ENCODE peak calls at places on chromosomes 1 and 21, in seven cellular contexts. One of them, this sample, is unnamed.

GRCh38 chr1:43304287-43304615 is 3.5 kb downstream of the TIE1 start:
- DNase-seq in GM12878: no peak
- DNase-seq in SK-N-SH: no peak
- DNase-seq in GM12891: no peak
- DNase-seq in HepG2: no peak
- DNase-seq in H1: no peak
- DNase-seq in K562: no peak
- DNase-seq in this sample: no peak

GRCh38 chr1:98323906-98324358 is 337.6 kb upstream of the SNX7 start:
- DNase-seq in HepG2: no peak
- DNase-seq in GM12891: no peak
- DNase-seq in H1: peak; percentile 19
- DNase-seq in SK-N-SH: no peak
- DNase-seq in GM12878: no peak
- DNase-seq in K562: no peak
- DNase-seq in this sample: no peak

GRCh38 chr1:167836197-167836596 is 77.7 kb downstream of the ADCY10 start:
- DNase-seq in H1: no peak
- DNase-seq in GM12878: no peak
- DNase-seq in K562: no peak
- DNase-seq in SK-N-SH: no peak
- DNase-seq in HepG2: no peak
- DNase-seq in GM12891: no peak
- DNase-seq in this sample: no peak

GRCh38 chr1:228362141-228362883 is 44.3 kb downstream of the TRIM11 start:
- DNase-seq in HepG2: no peak
- DNase-seq in GM12878: no peak
- DNase-seq in SK-N-SH: no peak
- DNase-seq in H1: no peak
- DNase-seq in K562: no peak
- DNase-seq in GM12891: no peak
- DNase-seq in this sample: no peak

GRCh38 chr1:84598846-84599741 is 24.9 kb upstream of the CTBS start:
- DNase-seq in GM12891: no peak
- DNase-seq in HepG2: no peak
- DNase-seq in K562: no peak
- DNase-seq in H1: no peak
- DNase-seq in SK-N-SH: no peak
- DNase-seq in GM12878: peak; percentile 51
- DNase-seq in this sample: no peak

GRCh38 chr1:210222288-210223006 is 10.1 kb upstream of the SERTAD4 start:
- DNase-seq in SK-N-SH: no peak
- DNase-seq in HepG2: no peak
- DNase-seq in K562: no peak
- DNase-seq in GM12878: no peak
- DNase-seq in GM12891: no peak
- DNase-seq in H1: no peak
- DNase-seq in this sample: no peak

GRCh38 chr1:31658721-31659120 is 14.0 kb upstream of the PEF1 start:
- DNase-seq in SK-N-SH: peak; percentile 15
- DNase-seq in H1: no peak
- DNase-seq in HepG2: no peak
- DNase-seq in K562: no peak
- DNase-seq in GM12891: no peak
- DNase-seq in GM12878: no peak
- DNase-seq in this sample: no peak

GRCh38 chr1:42943166-42943565 is 15.5 kb downstream of the SLC2A1 start:
- DNase-seq in H1: no peak
- DNase-seq in SK-N-SH: no peak
- DNase-seq in GM12891: no peak
- DNase-seq in K562: no peak
- DNase-seq in HepG2: no peak
- DNase-seq in GM12878: no peak
- DNase-seq in this sample: no peak

GRCh38 chr1:246534114-246534513 is 27.0 kb upstream of the SMYD3 start:
- DNase-seq in HepG2: no peak
- DNase-seq in K562: no peak
- DNase-seq in H1: no peak
- DNase-seq in GM12891: no peak
- DNase-seq in SK-N-SH: no peak
- DNase-seq in GM12878: no peak
- DNase-seq in this sample: no peak

GRCh38 chr1:8800416-8800815 is 17.0 kb downstream of the RERE start:
- DNase-seq in SK-N-SH: no peak
- DNase-seq in H1: no peak
- DNase-seq in K562: no peak
- DNase-seq in GM12878: no peak
- DNase-seq in HepG2: no peak
- DNase-seq in GM12891: no peak
- DNase-seq in this sample: no peak

GRCh38 chr1:193355179-193355578 is 168.8 kb upstream of the B3GALT2 start:
- DNase-seq in GM12891: no peak
- DNase-seq in K562: no peak
- DNase-seq in HepG2: peak; percentile 81
- DNase-seq in H1: no peak
- DNase-seq in GM12878: no peak
- DNase-seq in SK-N-SH: no peak
- DNase-seq in this sample: no peak

GRCh38 chr1:8252266-8252951 is 65.5 kb upstream of the SLC45A1 start:
- DNase-seq in H1: no peak
- DNase-seq in GM12878: no peak
- DNase-seq in K562: no peak
- DNase-seq in HepG2: no peak
- DNase-seq in GM12891: no peak
- DNase-seq in SK-N-SH: no peak
- DNase-seq in this sample: no peak

GRCh38 chr1:30809514-30810263 is 52.1 kb upstream of the LAPTM5 start:
- DNase-seq in HepG2: no peak
- DNase-seq in GM12878: no peak
- DNase-seq in GM12891: no peak
- DNase-seq in K562: peak; percentile 80
- DNase-seq in SK-N-SH: no peak
- DNase-seq in H1: no peak
- DNase-seq in this sample: no peak

GRCh38 chr1:84415386-84415785 is 17.1 kb downstream of the DNASE2B start:
- DNase-seq in GM12891: no peak
- DNase-seq in K562: no peak
- DNase-seq in SK-N-SH: no peak
- DNase-seq in GM12878: no peak
- DNase-seq in H1: no peak
- DNase-seq in HepG2: no peak
- DNase-seq in this sample: no peak

GRCh38 chr21:45510466-45510955 is 31.7 kb downstream of the SLC19A1 start:
- DNase-seq in SK-N-SH: no peak
- DNase-seq in GM12878: no peak
- DNase-seq in GM12891: no peak
- DNase-seq in H1: no peak
- DNase-seq in K562: no peak
- DNase-seq in HepG2: no peak
- DNase-seq in this sample: no peak

GRCh38 chr21:45511661-45512431 is 30.4 kb downstream of the SLC19A1 start:
- DNase-seq in SK-N-SH: no peak
- DNase-seq in H1: no peak
- DNase-seq in GM12878: no peak
- DNase-seq in K562: no peak
- DNase-seq in GM12891: no peak
- DNase-seq in HepG2: no peak
- DNase-seq in this sample: no peak

GRCh38 chr21:45509566-45510465 is 32.4 kb downstream of the SLC19A1 start:
- DNase-seq in SK-N-SH: peak; percentile 61
- DNase-seq in GM12891: no peak
- DNase-seq in GM12878: no peak
- DNase-seq in HepG2: no peak
- DNase-seq in K562: peak; percentile 52
- DNase-seq in H1: no peak
- DNase-seq in this sample: no peak

GRCh38 chr21:45512626-45513002 is 29.6 kb downstream of the SLC19A1 start:
- DNase-seq in HepG2: no peak
- DNase-seq in K562: no peak
- DNase-seq in SK-N-SH: no peak
- DNase-seq in GM12878: no peak
- DNase-seq in H1: no peak
- DNase-seq in GM12891: no peak
- DNase-seq in this sample: no peak

GRCh38 chr21:45511007-45511406 is 31.2 kb downstream of the SLC19A1 start:
- DNase-seq in GM12891: no peak
- DNase-seq in GM12878: no peak
- DNase-seq in HepG2: no peak
- DNase-seq in H1: no peak
- DNase-seq in SK-N-SH: no peak
- DNase-seq in K562: no peak
- DNase-seq in this sample: no peak
- TF ChIP-seq TAF1 in GM12891: no peak
- TF ChIP-seq TAF1 in GM12878: no peak
- TF ChIP-seq TAF1 in HepG2: no peak
- TF ChIP-seq TAF1 in H1: no peak
- TF ChIP-seq TAF1 in SK-N-SH: no peak
- TF ChIP-seq TAF1 in K562: no peak
- TF ChIP-seq TAF1 in this sample: no peak

DNA sequence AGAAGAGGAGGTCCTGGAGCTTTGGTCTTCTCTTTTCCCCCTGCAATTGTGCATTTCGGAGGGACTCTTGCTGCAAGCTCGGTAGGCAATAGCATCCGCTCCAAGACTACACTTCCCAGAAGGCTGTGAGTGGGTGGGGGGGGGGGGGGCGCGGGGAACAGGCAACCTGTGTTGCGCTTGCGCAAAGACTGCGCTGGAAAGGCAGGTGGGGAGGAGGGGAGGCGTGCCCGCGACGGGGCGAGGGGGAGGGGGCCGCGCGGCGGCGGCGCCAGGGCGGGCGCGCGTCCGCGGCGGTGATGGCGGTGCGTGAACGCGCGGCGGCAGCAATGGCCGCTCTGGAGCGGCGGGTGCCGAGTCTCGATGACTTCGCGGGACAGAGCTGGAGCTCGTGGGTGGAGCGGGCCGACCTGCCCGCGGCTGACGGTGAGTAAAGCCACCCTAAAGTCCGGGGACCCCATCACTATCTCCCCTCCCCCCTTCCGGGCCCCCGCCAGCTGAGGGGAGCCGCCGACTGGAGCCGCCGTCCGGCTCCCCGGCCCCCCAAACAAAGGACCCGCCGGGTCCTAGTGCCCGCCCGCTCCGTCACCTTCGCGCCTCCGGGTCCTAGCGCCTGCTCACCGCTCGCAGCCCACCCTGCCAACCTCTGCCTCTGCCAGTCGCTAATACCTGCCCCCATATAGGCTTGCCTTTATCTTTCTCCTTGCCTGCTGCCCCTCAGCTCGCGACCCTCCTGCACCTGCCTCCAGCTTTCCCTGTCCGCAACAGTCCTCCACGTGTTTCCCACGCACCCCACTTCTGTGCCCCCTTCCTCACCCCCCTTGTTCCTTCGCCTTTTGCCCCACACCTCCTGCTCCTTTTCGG is at the start of gene ATXN7L2:
- DNase-seq in HepG2: peak; percentile 84
- DNase-seq in GM12891: peak; percentile 97
- DNase-seq in GM12878: peak; percentile 42
- DNase-seq in H1: no peak
- DNase-seq in K562: peak; percentile 99
- DNase-seq in SK-N-SH: peak; percentile 100
- DNase-seq in this sample: peak; percentile 97
- TF ChIP-seq POLR2AphosphoS5 in HepG2: peak; percentile 43
- TF ChIP-seq POLR2AphosphoS5 in GM12891: peak; percentile 74
- TF ChIP-seq POLR2AphosphoS5 in GM12878: peak; percentile 84
- TF ChIP-seq POLR2AphosphoS5 in H1: peak; percentile 86
- TF ChIP-seq POLR2AphosphoS5 in K562: peak; percentile 65
- TF ChIP-seq POLR2AphosphoS5 in SK-N-SH: peak; percentile 84
- TF ChIP-seq POLR2AphosphoS5 in this sample: peak; percentile 72

DNA sequence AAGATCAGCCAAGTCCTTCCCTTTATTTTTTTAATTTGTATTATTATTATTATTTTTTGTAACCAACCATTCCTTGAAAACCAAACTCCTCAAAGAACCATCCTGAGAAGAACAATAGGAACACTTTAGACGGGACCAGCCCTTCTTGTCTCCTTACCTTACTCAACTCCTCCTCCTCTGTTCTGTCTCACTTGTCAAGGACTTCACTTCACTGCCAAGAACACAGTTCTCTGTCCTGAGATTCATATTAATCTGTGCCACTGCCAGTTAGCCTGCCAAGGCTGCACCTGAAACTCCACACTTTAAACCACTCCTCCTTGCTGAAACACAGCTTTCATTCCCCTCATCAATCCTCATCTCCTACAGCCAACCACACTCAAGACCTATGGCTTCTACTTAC is 73.8 kb upstream of the ATP1A1 start:
- DNase-seq in GM12891: no peak
- DNase-seq in SK-N-SH: no peak
- DNase-seq in HepG2: no peak
- DNase-seq in H1: no peak
- DNase-seq in GM12878: no peak
- DNase-seq in K562: no peak
- DNase-seq in this sample: no peak
- TF ChIP-seq TAF1 in GM12891: no peak
- TF ChIP-seq TAF1 in SK-N-SH: no peak
- TF ChIP-seq TAF1 in HepG2: no peak
- TF ChIP-seq TAF1 in H1: no peak
- TF ChIP-seq TAF1 in GM12878: no peak
- TF ChIP-seq TAF1 in K562: no peak
- TF ChIP-seq TAF1 in this sample: no peak

DNA sequence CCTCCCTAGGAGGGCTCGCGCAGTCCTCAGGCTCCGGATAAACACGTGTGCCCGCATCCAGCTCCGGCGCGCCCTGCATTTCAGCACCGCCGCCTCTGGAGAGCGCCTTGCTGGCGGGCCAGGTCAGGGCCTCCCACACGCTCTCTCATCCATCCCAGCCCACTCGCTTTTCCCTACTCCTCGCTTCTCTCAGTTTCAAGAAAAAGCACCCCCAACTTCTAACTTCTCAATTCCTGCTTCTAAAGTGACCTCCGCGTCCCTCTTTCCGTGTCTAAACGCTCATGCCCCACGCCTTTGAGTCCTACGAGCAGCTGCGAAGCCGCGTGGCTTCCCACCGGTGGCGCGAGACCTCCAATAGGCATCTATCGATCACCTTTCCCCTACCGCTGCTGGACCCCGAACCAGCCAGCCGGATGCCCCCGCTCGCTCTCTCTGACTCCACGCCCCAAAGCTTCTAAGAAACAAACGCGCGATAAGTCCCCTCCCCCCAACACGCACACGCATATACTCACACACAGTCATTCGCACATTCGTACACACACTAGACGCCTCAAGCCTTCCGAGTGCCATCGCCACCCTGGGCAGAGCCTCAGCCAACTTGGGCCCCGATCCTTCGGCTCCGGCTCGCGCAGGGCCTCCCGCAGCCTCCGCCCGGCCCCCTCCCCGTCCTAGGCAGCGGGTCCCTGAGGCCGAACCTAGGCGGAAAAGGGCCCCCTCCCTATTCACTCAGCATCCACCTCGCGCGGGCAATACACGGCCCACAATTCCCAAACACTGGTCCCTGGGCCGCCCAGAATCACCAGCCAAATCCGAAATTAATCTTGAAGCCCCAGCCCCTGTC is 1.1 kb downstream of the NMNAT2 start:
- DNase-seq in GM12878: no peak
- DNase-seq in HepG2: no peak
- DNase-seq in K562: peak; percentile 19
- DNase-seq in SK-N-SH: peak; percentile 83
- DNase-seq in GM12891: peak; percentile 25
- DNase-seq in H1: no peak
- DNase-seq in this sample: no peak
- TF ChIP-seq POLR2AphosphoS5 in GM12878: no peak
- TF ChIP-seq POLR2AphosphoS5 in HepG2: no peak
- TF ChIP-seq POLR2AphosphoS5 in K562: no peak
- TF ChIP-seq POLR2AphosphoS5 in SK-N-SH: no peak
- TF ChIP-seq POLR2AphosphoS5 in GM12891: no peak
- TF ChIP-seq POLR2AphosphoS5 in H1: no peak
- TF ChIP-seq POLR2AphosphoS5 in this sample: no peak

GRCh38 chr1:17755120-17755519 is at the start of gene ACTL8:
- DNase-seq in K562: peak; percentile 74
- DNase-seq in SK-N-SH: no peak
- DNase-seq in H1: no peak
- DNase-seq in GM12891: no peak
- DNase-seq in GM12878: no peak
- DNase-seq in HepG2: no peak
- DNase-seq in this sample: no peak
- TF ChIP-seq TAF1 in K562: no peak
- TF ChIP-seq TAF1 in SK-N-SH: no peak
- TF ChIP-seq TAF1 in H1: no peak
- TF ChIP-seq TAF1 in GM12891: no peak
- TF ChIP-seq TAF1 in GM12878: no peak
- TF ChIP-seq TAF1 in HepG2: no peak
- TF ChIP-seq TAF1 in this sample: no peak

This sample was measured in GM12892.